ENCODE peak calls at places on chromosomes 16 and 17, in four cellular contexts. C, R, S and T are unnamed samples.

GRCh38 chr17:35242158-35242804 is 591 bp upstream of the SLFN5 start:
- DNase-seq in R (peak; percentile 68), C (no peak), S (peak; percentile 94), T (peak; percentile 37)

GRCh38 chr16:20844054-20844453 is 37.7 kb downstream of the REXO5 start:
- DNase-seq in S (no peak), R (no peak), C (no peak), T (no peak)

GRCh38 chr16:6207124-6207523 is 1109.5 kb upstream of the EEF2KMT start:
- DNase-seq in S (no peak), R (no peak), C (no peak), T (no peak)

GRCh38 chr17:30290696-30291570 is 811 bp downstream of the BLMH start:
- DNase-seq in R (peak; percentile 37), C (no peak), S (peak; percentile 74), T (peak; percentile 49)

GRCh38 chr17:83012161-83012800 is 67.1 kb upstream of the METRNL start:
- DNase-seq in C (no peak), S (no peak), R (no peak), T (no peak)

GRCh38 chr17:50916708-50917417 is 50.7 kb upstream of the TOB1 start:
- DNase-seq in R (no peak), C (no peak), S (no peak), T (no peak)

GRCh38 chr16:66735891-66736290 is 15.5 kb downstream of the DYNC1LI2 start:
- DNase-seq in R (no peak), S (no peak), C (no peak), T (no peak)

GRCh38 chr17:17790673-17791464 is 45.9 kb downstream of the SREBF1 start:
- DNase-seq in C (no peak), S (no peak), R (no peak), T (no peak)

GRCh38 chr16:53809088-53809951 is 105.4 kb downstream of the FTO start:
- DNase-seq in S (no peak), C (no peak), R (no peak), T (no peak)

GRCh38 chr16:78505544-78506371 is 406.3 kb downstream of the WWOX start:
- DNase-seq in S (no peak), C (no peak), R (no peak), T (no peak)

GRCh38 chr16:78742501-78743283 is 643.2 kb downstream of the WWOX start:
- DNase-seq in S (no peak), R (peak; percentile 75), C (no peak), T (no peak)

GRCh38 chr17:2723505-2723996 is 12.0 kb upstream of the CLUH start:
- DNase-seq in C (no peak), S (no peak), R (no peak), T (peak; percentile 37)

GRCh38 chr17:3835410-3836229 is 10.4 kb downstream of the NCBP3 start:
- DNase-seq in C (no peak), R (no peak), S (no peak), T (no peak)

GRCh38 chr17:5785867-5786509 is 201.7 kb upstream of the NLRP1 start:
- DNase-seq in C (no peak), S (no peak), R (no peak), T (no peak)

GRCh38 chr17:43920500-43921095 is 13.3 kb upstream of the MPP2 start:
- DNase-seq in C (no peak), S (no peak), R (no peak), T (no peak)

GRCh38 chr17:7613769-7614421 is 802 bp downstream of the FXR2 start:
- DNase-seq in S (no peak), R (peak; percentile 23), C (no peak), T (no peak)

GRCh38 chr17:6539871-6540270 is 16.5 kb downstream of the PITPNM3 start:
- DNase-seq in S (no peak), R (no peak), C (no peak), T (no peak)

GRCh38 chr16:50015631-50016030 is 9.4 kb upstream of the CNEP1R1 start:
- DNase-seq in R (no peak), S (no peak), C (no peak), T (no peak)

GRCh38 chr16:4404247-4404966 is 12.0 kb downstream of the CORO7 start:
- DNase-seq in C (no peak), S (peak; percentile 77), R (peak; percentile 54), T (peak; percentile 82)

GRCh38 chr17:34401165-34401564 is 38.1 kb upstream of the CCL1 start:
- DNase-seq in S (no peak), C (no peak), R (no peak), T (no peak)

DNA sequence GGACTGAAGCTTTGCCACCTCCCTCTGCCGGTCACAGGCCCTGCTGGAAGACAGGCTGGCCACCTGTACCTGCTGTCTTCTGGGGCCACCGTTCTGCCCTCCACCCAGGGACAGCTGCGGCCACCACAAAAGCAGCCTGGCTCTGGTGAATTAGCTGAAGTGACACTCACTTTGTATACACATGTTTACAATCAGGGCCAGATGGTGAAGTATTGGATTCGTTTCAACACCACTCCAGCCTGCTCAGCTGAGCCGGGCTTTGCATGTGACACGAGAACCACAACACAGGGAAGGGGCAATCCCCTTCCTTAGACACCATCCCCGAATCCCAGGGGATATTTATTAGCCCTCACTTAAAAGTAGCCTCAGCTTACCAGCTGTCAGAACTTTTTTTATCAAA is 191.5 kb upstream of the RPL38 start:
- DNase-seq in S (no peak), R (no peak), C (no peak), T (no peak)
- TF ChIP-seq CTCF in S (no peak), R (no peak), C (no peak), T (no peak)

GRCh38 chr17:38342886-38343607 is 709 bp downstream of the GPR179 start:
- DNase-seq in S (no peak), R (no peak), C (no peak), T (no peak)

GRCh38 chr17:38343608-38343980 is at the start of gene GPR179:
- DNase-seq in S (no peak), C (no peak), R (no peak), T (no peak)

GRCh38 chr17:38339891-38340290 is 3.9 kb downstream of the GPR179 start:
- DNase-seq in C (no peak), S (no peak), R (no peak), T (no peak)

GRCh38 chr17:38338535-38338934 is 5.2 kb downstream of the GPR179 start:
- DNase-seq in C (no peak), S (no peak), R (no peak), T (no peak)

DNA sequence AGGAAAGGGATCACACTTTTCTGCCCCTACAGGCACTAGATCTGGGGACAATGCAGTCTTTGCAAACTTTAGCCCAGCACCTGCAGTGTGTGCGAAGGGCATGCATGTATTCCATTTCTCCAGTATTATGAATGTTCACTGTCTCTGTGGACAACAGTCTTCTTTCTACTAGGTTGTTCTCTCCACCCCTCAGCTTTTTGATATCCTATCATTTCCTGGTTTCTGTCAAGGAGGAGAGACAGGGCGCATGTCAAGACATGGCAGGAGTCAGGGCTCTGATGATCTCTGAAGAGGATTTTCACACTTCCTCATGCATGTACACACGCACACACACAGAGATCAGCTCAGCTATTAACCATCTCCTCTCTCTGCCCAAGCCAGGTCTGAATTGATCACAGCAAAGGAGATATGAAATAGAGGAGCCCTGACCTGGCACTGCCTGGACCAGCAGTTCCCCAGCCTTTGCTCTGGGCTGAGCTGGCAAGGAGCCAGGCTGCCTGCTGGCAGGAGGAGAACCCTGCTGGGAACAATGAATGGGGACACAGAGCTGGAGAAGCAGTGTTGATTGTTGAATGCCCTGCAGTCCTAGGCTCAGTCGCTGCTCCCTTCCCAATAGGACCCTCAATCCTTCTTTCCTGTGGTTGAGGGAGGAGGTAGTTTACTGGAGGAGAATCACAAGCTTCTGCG is 2.6 kb downstream of the GPR179 start:
- DNase-seq in R (no peak), C (no peak), S (no peak), T (no peak)
- TF ChIP-seq CTCF in R (no peak), C (no peak), S (no peak), T (no peak)

DNA sequence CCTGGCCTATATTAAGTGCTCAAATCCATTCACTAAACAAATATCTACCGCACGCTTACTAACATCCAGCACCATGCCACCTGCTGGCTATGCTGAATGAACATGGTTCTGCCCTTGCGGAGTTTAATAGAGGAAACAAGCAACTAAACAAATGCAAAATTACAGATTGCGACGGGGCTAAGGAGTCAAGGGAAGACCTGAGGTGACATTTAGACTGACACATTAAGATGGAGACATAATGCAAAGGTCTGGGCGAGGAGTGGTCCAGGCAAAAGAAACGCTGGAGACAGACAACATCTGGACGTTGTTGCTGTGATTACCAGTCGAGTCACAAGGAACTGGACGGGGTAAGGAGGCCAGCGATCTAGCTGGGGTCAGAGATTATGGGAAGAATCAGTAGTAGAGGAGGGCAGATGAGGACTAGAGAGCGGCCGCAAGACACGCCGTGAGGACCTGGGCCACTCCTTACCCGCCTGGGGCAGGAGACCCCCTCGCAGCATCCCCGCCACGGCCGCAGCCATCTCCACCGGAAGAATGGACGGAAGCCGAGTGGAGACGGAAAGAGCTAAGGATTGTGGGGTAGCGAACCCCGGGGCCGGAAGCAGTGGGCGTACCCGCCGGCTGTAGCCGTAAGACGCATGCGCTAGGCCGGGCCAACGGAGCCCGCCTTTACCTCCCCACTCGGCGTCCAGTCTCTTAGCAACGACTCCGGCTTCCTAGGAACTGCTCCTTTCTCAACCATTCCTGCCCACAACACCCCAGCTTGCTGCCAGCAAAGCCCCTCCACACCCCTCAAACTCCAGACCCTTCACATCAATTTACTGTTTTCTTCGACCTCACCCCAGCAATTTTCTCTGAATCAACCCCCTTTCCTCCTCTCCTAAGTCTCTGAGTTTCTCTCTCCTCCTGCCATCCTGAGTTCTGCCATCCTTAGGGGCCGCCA is at the start of the genes LRRC46 and MRPL10:
- DNase-seq in R (peak; percentile 92), C (peak; percentile 63), S (peak; percentile 99), T (peak; percentile 94)
- TF ChIP-seq CTCF in R (peak; percentile 40), C (no peak), S (peak; percentile 55), T (no peak)

GRCh38 chr17:77374170-77374936 is 233.6 kb downstream of the SEC14L1 start:
- DNase-seq in S (no peak), C (no peak), R (peak; percentile 80), T (peak; percentile 83)
- TF ChIP-seq CTCF in S (no peak), C (no peak), R (peak; percentile 29), T (no peak)